ENCODE peak calls at places on chromosomes 1 and 21, in nine cellular contexts. A is left ventricle myocardium inferior, C is fibroblast of lung, W is GM12878, D is heart right ventricle, N is GM06990, P is cardiac muscle cell, V is heart left ventricle, K is adrenal gland. J is an unnamed sample.
A peak's percentile ranks its signal among the peaks of the same experiment; 100 is the strongest.

GRCh38 chr21:44756416-44757185 is 45.0 kb downstream of the UBE2G2 start:
- DNase-seq in C (no peak), W (no peak), V (no peak), A (no peak), N (no peak), K (no peak), P (no peak), D (no peak), J (no peak)

GRCh38 chr1:214464303-214465287 is 86.8 kb downstream of the PTPN14 start:
- DNase-seq in A (no peak), V (no peak), C (no peak), N (no peak), K (no peak), D (no peak), W (no peak), P (no peak), J (peak; percentile 45)

GRCh38 chr21:36325373-36326010 is 5.5 kb downstream of the MORC3 start:
- DNase-seq in D (no peak), V (no peak), A (no peak), W (no peak), N (no peak), C (no peak), P (no peak), K (no peak), J (no peak)

GRCh38 chr1:234827656-234828055 is 217.7 kb upstream of the IRF2BP2 start:
- DNase-seq in V (no peak), D (no peak), N (no peak), W (no peak), A (no peak), P (no peak), C (no peak), K (no peak), J (no peak)

GRCh38 chr1:202283379-202283844 is 58.3 kb downstream of the UBE2T start:
- DNase-seq in N (no peak), D (no peak), V (no peak), K (peak; percentile 25), A (no peak), W (no peak), P (peak; percentile 77), C (peak; percentile 58), J (no peak)

GRCh38 chr1:181101581-181102226 is 13.2 kb downstream of the IER5 start:
- DNase-seq in A (no peak), N (no peak), P (peak; percentile 75), C (peak; percentile 63), W (no peak), K (no peak), V (no peak), D (no peak), J (no peak)

GRCh38 chr1:67427947-67428346 is 2.3 kb downstream of the SERBP1 start:
- DNase-seq in A (no peak), N (no peak), D (no peak), V (no peak), P (no peak), K (no peak), W (no peak), C (no peak), J (no peak)

GRCh38 chr1:31789259-31790065 is 25.3 kb upstream of the ADGRB2 start:
- DNase-seq in A (peak; percentile 96), K (peak; percentile 98), V (peak; percentile 94), P (peak; percentile 94), W (peak; percentile 39), D (peak; percentile 95), N (peak; percentile 91), C (peak; percentile 89), J (peak; percentile 95)

GRCh38 chr1:35717911-35718476 is 690 bp downstream of the C1orf216 start:
- DNase-seq in D (peak; percentile 54), N (peak; percentile 8), A (peak; percentile 61), C (peak; percentile 72), P (peak; percentile 83), K (peak; percentile 65), W (no peak), V (peak; percentile 63), J (peak; percentile 71)

GRCh38 chr1:108703939-108704338 is 8.8 kb upstream of the FNDC7 start:
- DNase-seq in K (no peak), C (no peak), D (no peak), V (no peak), A (no peak), P (no peak), N (no peak), W (no peak), J (no peak)

GRCh38 chr1:56890229-56890628 is 35.6 kb downstream of the C8A start:
- DNase-seq in A (no peak), C (no peak), K (no peak), P (no peak), N (no peak), V (no peak), D (no peak), W (no peak), J (no peak)

GRCh38 chr1:153652795-153653507 is 5.6 kb upstream of the SNAPIN start:
- DNase-seq in P (peak; percentile 51), W (no peak), D (no peak), V (no peak), N (no peak), C (peak; percentile 21), A (no peak), K (no peak), J (no peak)

GRCh38 chr1:155760751-155761475 is 72.0 kb downstream of the DAP3 start:
- DNase-seq in D (no peak), C (no peak), P (no peak), N (no peak), V (no peak), W (no peak), K (no peak), A (no peak), J (no peak)

GRCh38 chr1:155761746-155762400 is 73.0 kb downstream of the DAP3 start:
- DNase-seq in A (no peak), P (peak; percentile 18), C (no peak), D (no peak), W (no peak), K (no peak), N (no peak), V (no peak), J (no peak)

DNA sequence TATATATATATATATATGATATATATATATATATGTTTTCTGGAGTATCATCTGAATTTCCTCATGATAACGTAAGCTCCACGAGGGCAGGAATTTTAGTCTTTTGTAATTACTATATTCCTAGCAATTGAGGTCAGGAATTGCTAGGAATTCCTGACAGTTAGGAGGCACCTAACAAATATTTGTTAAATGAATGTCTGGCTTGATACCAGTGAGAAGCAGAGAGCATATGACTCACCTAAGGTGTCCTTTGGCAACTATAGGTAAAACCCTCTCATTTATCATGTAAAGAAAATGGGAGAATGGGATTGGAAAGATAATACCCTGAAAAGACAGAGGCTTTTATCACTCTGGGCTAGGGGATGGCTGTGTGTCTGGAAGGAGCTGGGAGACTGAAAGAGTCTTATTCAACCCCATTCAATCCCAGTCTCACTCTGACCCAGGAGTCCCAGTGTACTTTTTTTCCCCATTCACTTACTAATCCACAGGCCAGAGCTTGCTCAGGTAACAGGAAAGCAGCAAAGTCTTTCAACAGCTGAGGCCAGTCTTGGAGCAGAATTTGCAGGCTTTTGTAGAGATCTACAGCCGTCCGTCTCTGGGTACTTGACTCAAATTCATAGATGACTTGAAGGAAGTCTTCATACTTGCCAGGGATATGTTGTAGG is 71.2 kb downstream of the DAP3 start:
- DNase-seq in W (no peak), N (no peak), P (no peak), V (no peak), D (no peak), K (no peak), A (no peak), C (no peak), J (no peak)
- H3K36me3 ChIP-seq in W (peaks cover 23% of the 10 kb centered on the region), N (peaks cover 25% of the 10 kb centered on the region), P (peaks cover 49% of the 10 kb centered on the region), V (no peaks in the 10 kb centered on the region), D (peaks cover 93% of the 10 kb centered on the region), K (peaks cover 73% of the 10 kb centered on the region), A (peaks cover 87% of the 10 kb centered on the region), C (peaks cover 13% of the 10 kb centered on the region), J (peaks cover 95% of the 10 kb centered on the region)

DNA sequence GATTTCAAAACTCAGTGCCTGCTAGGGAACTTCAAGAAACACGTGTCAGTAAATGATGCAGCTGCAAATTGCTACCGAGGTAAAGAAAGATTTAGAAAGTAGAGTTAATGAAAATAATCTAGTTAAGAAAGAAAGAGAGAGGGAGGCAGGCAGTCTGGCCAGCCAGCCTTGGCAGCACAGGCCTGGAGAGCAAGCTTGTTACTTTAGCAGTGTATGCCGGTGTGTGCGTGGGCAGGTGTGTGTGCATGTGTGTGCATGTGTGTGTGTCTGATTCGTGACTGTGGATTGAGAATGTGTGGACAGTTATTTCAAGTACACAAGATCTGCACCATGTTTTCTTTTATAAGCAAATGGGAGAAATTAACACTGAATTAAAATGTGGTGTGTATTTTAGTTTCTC is 211.6 kb downstream of the DSCAM start:
- DNase-seq in W (no peak), C (no peak), N (no peak), P (no peak), V (no peak), D (no peak), K (no peak), A (no peak), J (no peak)
- H3K4me3 ChIP-seq in W (no peak overlapping the region), C (no peak overlapping the region), N (no peak overlapping the region), P (no peak overlapping the region), V (no peak overlapping the region), D (no peak overlapping the region), K (no peak overlapping the region), A (no peak overlapping the region), J (no peak overlapping the region)

DNA sequence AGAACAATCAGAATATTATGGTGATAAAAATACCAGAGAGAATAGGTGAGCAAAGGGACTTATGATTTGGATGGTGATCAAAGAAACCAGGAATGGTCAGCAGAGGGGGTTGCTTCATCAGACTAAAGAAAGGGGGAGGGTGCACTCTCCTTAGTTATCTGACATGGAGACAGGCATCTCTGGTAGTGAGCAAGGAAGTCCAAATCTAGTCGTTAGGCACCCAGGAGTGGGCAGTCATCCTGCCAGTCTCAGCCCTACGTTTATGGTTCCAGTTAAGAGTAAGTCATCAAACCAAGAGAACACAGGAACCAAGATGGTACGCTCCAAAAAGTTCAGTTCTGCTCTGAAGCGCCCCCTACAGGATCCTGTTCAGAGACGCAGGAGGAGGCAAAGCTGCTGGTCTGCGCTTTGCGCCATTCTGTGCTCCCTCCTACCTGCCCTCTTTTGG is 28.6 kb downstream of the EBNA1BP2 start:
- DNase-seq in K (no peak), A (no peak), C (no peak), D (no peak), N (no peak), W (no peak), V (no peak), P (peak; percentile 7), J (no peak)
- TF ChIP-seq CTCF in K (no peak), A (no peak), C (peak; percentile 22), D (no peak), N (peak; percentile 46), W (peak; percentile 31), V (peak; percentile 6), P (peak; percentile 31), J (no peak)

GRCh38 chr1:89382479-89382878 is 18.6 kb downstream of the GBP6 start:
- DNase-seq in A (no peak), D (no peak), V (no peak), N (no peak), P (no peak), W (no peak), C (no peak), K (no peak), J (no peak)

GRCh38 chr1:89383185-89383584 is 19.3 kb downstream of the GBP6 start:
- DNase-seq in V (no peak), K (no peak), P (no peak), D (no peak), W (no peak), A (no peak), N (no peak), C (no peak), J (no peak)

GRCh38 chr1:89381617-89382016 is 17.8 kb downstream of the GBP6 start:
- DNase-seq in W (no peak), D (no peak), V (no peak), N (no peak), P (no peak), K (no peak), C (no peak), A (no peak), J (no peak)

GRCh38 chr1:89378001-89378400 is 14.1 kb downstream of the GBP6 start:
- DNase-seq in D (no peak), C (no peak), K (no peak), P (no peak), A (no peak), N (no peak), W (no peak), V (no peak), J (no peak)
- H3K36me3 ChIP-seq in D (no peaks in the 10 kb centered on the region), C (no peaks in the 10 kb centered on the region), K (no peaks in the 10 kb centered on the region), P (no peaks in the 10 kb centered on the region), A (no peaks in the 10 kb centered on the region), N (no peaks in the 10 kb centered on the region), W (no peaks in the 10 kb centered on the region), V (no peaks in the 10 kb centered on the region), J (no peaks in the 10 kb centered on the region)